ENCODE peak calls at places on chromosomes 3 and 15, in nine cellular contexts. P, B, J, N, A, F, H, K and L are unnamed samples.

GRCh38 chr3:185402561-185402960 is 39.6 kb downstream of the MAP3K13 start:
- DNase-seq in P (no peak), B (peak; percentile 60), J (peak; percentile 78), N (peak; percentile 82), A (no peak), F (no peak), H (peak; percentile 61), K (no peak), L (peak; percentile 41)

GRCh38 chr15:80426316-80426715 is 22.1 kb downstream of the ARNT2 start:
- DNase-seq in P (no peak), B (no peak), J (no peak), N (no peak), A (no peak), F (no peak), H (no peak), K (no peak), L (no peak)

GRCh38 chr3:162034368-162034767 is 537.8 kb downstream of the OTOL1 start:
- DNase-seq in P (no peak), B (no peak), J (peak; percentile 2), N (peak; percentile 48), A (no peak), F (peak; percentile 2), H (peak; percentile 54), K (no peak), L (peak; percentile 52)

GRCh38 chr15:46251873-46252272 is 617.0 kb downstream of the SQOR start:
- DNase-seq in P (no peak), B (no peak), J (no peak), N (no peak), A (no peak), F (no peak), H (no peak), K (no peak), L (no peak)

GRCh38 chr15:98968576-98968975 is 39.0 kb downstream of the PGPEP1L start:
- DNase-seq in P (peak; percentile 34), B (no peak), J (no peak), N (no peak), A (no peak), F (no peak), H (no peak), K (no peak), L (no peak)

GRCh38 chr15:96693990-96694517 is 363.6 kb downstream of the NR2F2 start:
- DNase-seq in P (no peak), B (no peak), J (no peak), N (no peak), A (no peak), F (no peak), H (no peak), K (no peak), L (no peak)

GRCh38 chr15:74270854-74271520 is 34.9 kb downstream of the CCDC33 start:
- DNase-seq in P (no peak), B (no peak), J (no peak), N (no peak), A (no peak), F (no peak), H (no peak), K (no peak), L (no peak)

GRCh38 chr3:175410251-175410650 is 551.1 kb downstream of the NAALADL2 start:
- DNase-seq in P (no peak), B (no peak), J (no peak), N (peak; percentile 56), A (no peak), F (no peak), H (peak; percentile 89), K (peak; percentile 81), L (no peak)

GRCh38 chr3:101202640-101203039 is 117.7 kb downstream of the IMPG2 start:
- DNase-seq in P (no peak), B (no peak), J (no peak), N (no peak), A (no peak), F (no peak), H (no peak), K (no peak), L (no peak)

GRCh38 chr3:39724233-39724846 is 85.1 kb upstream of the MYRIP start:
- DNase-seq in P (no peak), B (no peak), J (peak; percentile 41), N (peak; percentile 6), A (no peak), F (no peak), H (no peak), K (no peak), L (peak; percentile 33)

GRCh38 chr3:14989943-14990753 is 42.8 kb downstream of the NR2C2 start:
- DNase-seq in P (peak; percentile 12), B (peak; percentile 51), J (peak; percentile 51), N (peak; percentile 20), A (no peak), F (peak; percentile 9), H (no peak), K (no peak), L (peak; percentile 27)

GRCh38 chr3:67901681-67902080 is 247.3 kb upstream of the SUCLG2 start:
- DNase-seq in P (no peak), B (no peak), J (no peak), N (no peak), A (no peak), F (no peak), H (no peak), K (no peak), L (no peak)

GRCh38 chr15:76336254-76337046 is at the start of gene ISL2:
- DNase-seq in P (peak; percentile 99), B (no peak), J (peak; percentile 56), N (peak; percentile 45), A (peak; percentile 97), F (peak; percentile 77), H (peak; percentile 96), K (peak; percentile 90), L (peak; percentile 89)

GRCh38 chr3:128487538-128487812 is 5.5 kb downstream of the GATA2 start:
- DNase-seq in P (no peak), B (no peak), J (no peak), N (no peak), A (no peak), F (no peak), H (no peak), K (no peak), L (no peak)

GRCh38 chr3:128486692-128487537 is 6.1 kb downstream of the GATA2 start:
- DNase-seq in P (peak; percentile 22), B (no peak), J (no peak), N (no peak), A (no peak), F (peak; percentile 21), H (peak; percentile 41), K (no peak), L (peak; percentile 49)

GRCh38 chr3:128488995-128489859 is 3.8 kb downstream of the GATA2 start:
- DNase-seq in P (no peak), B (peak; percentile 60), J (peak; percentile 60), N (no peak), A (no peak), F (peak; percentile 19), H (no peak), K (no peak), L (peak; percentile 62)

GRCh38 chr3:128488636-128488994 is 4.4 kb downstream of the GATA2 start:
- DNase-seq in P (no peak), B (no peak), J (no peak), N (no peak), A (no peak), F (no peak), H (no peak), K (no peak), L (no peak)

DNA sequence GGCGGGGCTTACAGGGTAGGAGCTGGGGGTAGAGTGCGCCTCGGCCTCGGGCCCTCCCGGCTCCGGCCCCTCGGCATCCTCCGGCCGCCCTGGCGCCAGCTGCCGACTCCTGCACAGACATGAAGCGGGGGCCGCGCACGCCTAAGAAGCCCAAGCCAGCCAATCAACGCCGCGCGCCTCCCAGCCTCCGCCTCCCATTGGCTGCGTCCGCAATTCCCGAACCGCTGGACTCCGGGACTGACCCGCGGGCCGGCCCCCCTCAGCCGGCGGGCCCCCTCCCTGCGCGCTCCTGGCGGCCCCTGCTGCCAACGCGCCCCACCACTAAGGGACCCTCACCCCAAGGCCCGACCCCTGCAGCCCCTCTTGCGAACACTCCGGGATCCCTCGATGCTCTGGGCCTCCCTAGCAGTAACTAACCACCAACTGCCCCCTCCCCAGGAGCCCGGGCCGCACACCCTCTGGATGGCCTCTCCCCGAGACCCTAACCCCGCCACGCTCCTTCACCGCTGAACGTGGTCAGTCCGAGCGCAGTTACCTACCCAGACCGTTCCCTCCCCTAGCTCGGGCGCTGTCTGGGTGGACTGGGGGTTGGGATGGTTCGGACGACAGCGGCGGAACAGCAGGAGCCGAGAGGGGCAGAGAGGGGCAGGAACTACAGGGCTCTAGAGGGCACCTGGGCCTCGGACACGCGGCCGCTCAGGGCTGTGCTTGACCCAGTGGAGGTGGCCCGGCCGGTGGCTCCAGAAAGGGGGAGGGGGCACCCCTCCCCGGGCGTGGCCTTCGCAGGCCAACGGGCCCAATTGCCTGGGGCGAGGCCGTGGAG is 5.0 kb downstream of the GATA2 start:
- DNase-seq in P (peak; percentile 83), B (peak; percentile 82), J (peak; percentile 93), N (peak; percentile 65), A (peak; percentile 50), F (peak; percentile 73), H (peak; percentile 87), K (peak; percentile 59), L (peak; percentile 93)
- H3K4me3 ChIP-seq in P (peak overlapping the region; percentile 84), B (no peak overlapping the region), J (peak overlapping the region; percentile 88), N (peak overlapping the region; percentile 29), A (peak overlapping the region; percentile 45), F (no peak overlapping the region), H (peak overlapping the region; percentile 89), K (peak overlapping the region; percentile 94), L (peak overlapping the region; percentile 84)

GRCh38 chr3:72031581-72031980 is 246.6 kb upstream of the PROK2 start:
- DNase-seq in P (no peak), B (no peak), J (peak; percentile 53), N (peak; percentile 91), A (no peak), F (peak; percentile 49), H (peak; percentile 44), K (no peak), L (peak; percentile 59)
- TF ChIP-seq CTCF in P (no peak), B (no peak), J (peak; percentile 14), N (peak; percentile 25), A (no peak), F (no peak), H (no peak), K (no peak), L (no peak)

GRCh38 chr15:84654689-84655453 is 788 bp upstream of the WDR73 start:
- DNase-seq in P (peak; percentile 88), B (peak; percentile 86), J (peak; percentile 88), N (peak; percentile 81), A (peak; percentile 86), F (peak; percentile 80), H (peak; percentile 79), K (no peak), L (peak; percentile 85)
- H3K4me3 ChIP-seq in P (peak overlapping the region; percentile 73), B (no peak overlapping the region), J (peak overlapping the region; percentile 94), N (peak overlapping the region; percentile 95), A (peak overlapping the region; percentile 76), F (peak overlapping the region; percentile 91), H (peak overlapping the region; percentile 83), K (peak overlapping the region; percentile 68), L (peak overlapping the region; percentile 78)

DNA sequence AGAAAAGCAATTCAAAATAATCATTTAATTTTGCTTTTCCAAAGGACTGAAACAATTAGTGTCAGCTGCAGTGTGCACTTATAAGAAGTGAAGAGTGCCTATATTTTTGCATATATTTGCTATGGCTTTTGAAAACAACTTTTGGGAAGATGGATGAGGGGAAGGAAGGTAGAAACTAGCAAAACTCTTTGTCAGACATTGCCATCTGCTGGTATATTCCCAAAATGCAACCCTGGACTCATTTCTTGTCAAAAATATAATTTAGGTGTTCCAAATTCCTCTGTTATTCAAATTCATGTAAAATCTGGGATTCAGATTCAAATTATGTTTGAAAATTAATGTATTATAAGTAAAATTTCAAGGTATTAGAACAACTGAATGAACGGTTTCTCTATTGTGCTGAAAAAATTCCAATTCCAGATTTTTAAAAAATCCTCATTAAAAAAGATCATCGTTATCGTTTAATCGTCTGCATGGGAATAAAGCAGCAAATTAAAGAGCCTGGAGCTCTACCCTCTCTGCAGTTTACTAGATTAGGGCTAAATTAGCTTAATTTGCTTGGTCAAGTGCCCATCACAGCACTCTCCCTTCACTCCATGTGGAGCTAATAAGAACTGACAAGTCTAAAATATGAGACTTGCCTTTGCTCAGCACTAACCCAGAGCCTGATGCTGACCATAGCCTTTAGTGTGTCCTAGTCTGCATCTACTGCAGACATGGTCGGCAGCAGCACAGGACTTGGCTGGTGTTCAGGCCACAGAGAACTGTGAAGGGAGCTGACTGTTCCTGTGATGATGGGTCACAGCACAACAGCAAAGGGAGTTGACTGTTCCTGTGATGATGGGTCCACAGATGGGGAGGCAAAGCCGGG is 67.9 kb upstream of the MITF start:
- DNase-seq in P (peak; percentile 42), B (peak; percentile 57), J (peak; percentile 64), N (peak; percentile 59), A (peak; percentile 35), F (peak; percentile 57), H (peak; percentile 42), K (peak; percentile 35), L (peak; percentile 72)
- TF ChIP-seq CTCF in P (peak; percentile 84), B (peak; percentile 78), J (peak; percentile 73), N (peak; percentile 82), A (peak; percentile 43), F (peak; percentile 76), H (peak; percentile 77), K (peak; percentile 51), L (peak; percentile 77)